ENCODE peak calls at places on chromosomes 13 and 19, in six cellular contexts. G is K562, O is GM12878, C is HepG2, B is A549, U is upper lobe of left lung. S is an unnamed sample. For H3K4me1, the result is how much of the 10 kb centered on the place peaks cover.

GRCh38 chr19:4511300-4512054 is 6.8 kb downstream of the PLIN4 start:
- ATAC-seq in G (no peak), O (no peak), C (no peak), U (no peak), B (peak), S (no peak)

GRCh38 chr13:98773921-98774320 is 21.4 kb upstream of the SLC15A1 start:
- ATAC-seq in O (no peak), C (no peak), U (no peak), G (no peak), B (no peak), S (no peak)

GRCh38 chr13:83450586-83450985 is 431.7 kb downstream of the SLITRK1 start:
- ATAC-seq in G (no peak), C (no peak), B (peak), U (no peak), O (no peak), S (no peak)

GRCh38 chr13:23673354-23673753 is 103.1 kb downstream of the TNFRSF19 start:
- ATAC-seq in C (no peak), O (no peak), B (no peak), G (no peak), U (peak), S (no peak)

GRCh38 chr19:10565028-10565566 is 713 bp downstream of the KRI1 start:
- ATAC-seq in U (peak), G (peak), B (peak), O (peak), C (no peak), S (no peak)

GRCh38 chr19:17255150-17255621 is 9.4 kb downstream of the USHBP1 start:
- ATAC-seq in C (peak), G (no peak), O (no peak), B (no peak), U (peak), S (no peak)

GRCh38 chr13:78631077-78631476 is 27.7 kb upstream of the POU4F1 start:
- ATAC-seq in B (no peak), C (no peak), G (no peak), O (no peak), U (no peak), S (no peak)

GRCh38 chr19:55487884-55488687 is at the start of gene SSC5D:
- ATAC-seq in B (no peak), G (no peak), O (no peak), C (no peak), U (peak), S (no peak)

GRCh38 chr19:42325308-42325895 is at the start of gene MEGF8:
- ATAC-seq in B (peak), O (peak), G (peak), C (peak), U (peak), S (peak)

GRCh38 chr13:40664100-40665060 is 2.1 kb downstream of the FOXO1 start:
- ATAC-seq in B (peak), G (peak), C (peak), O (peak), U (peak), S (peak)

GRCh38 chr13:86974995-86975328 is 696.2 kb upstream of the SLITRK5 start:
- ATAC-seq in G (no peak), B (no peak), O (no peak), U (no peak), C (peak), S (no peak)

GRCh38 chr19:54164369-54165068 is 5.0 kb upstream of the LENG1 start:
- ATAC-seq in G (peak), B (peak), O (no peak), U (no peak), C (no peak), S (no peak)

GRCh38 chr13:73224708-73225107 is 165.9 kb downstream of the KLF5 start:
- ATAC-seq in U (no peak), O (no peak), B (no peak), G (no peak), C (no peak), S (no peak)

GRCh38 chr19:44782729-44783128 is 5.0 kb downstream of the CBLC start:
- ATAC-seq in C (peak), O (no peak), U (no peak), G (peak), B (peak), S (no peak)

GRCh38 chr13:24052547-24052981 is 108.0 kb upstream of the SPATA13 start:
- ATAC-seq in G (peak), B (peak), O (no peak), U (peak), C (peak), S (peak)

GRCh38 chr19:52335768-52336116 is 301 bp upstream of the ZNF610 start:
- ATAC-seq in B (no peak), C (peak), U (peak), O (peak), G (no peak), S (peak)

GRCh38 chr19:11267316-11268085 is 5.2 kb upstream of the DOCK6 start:
- ATAC-seq in U (no peak), G (no peak), B (no peak), C (peak), O (no peak), S (no peak)

GRCh38 chr19:47507924-47508553 is 6.8 kb downstream of the NAPA start:
- ATAC-seq in U (no peak), C (no peak), O (no peak), G (peak), B (peak), S (no peak)

GRCh38 chr13:44197791-44198770 is 175.5 kb upstream of the SERP2 start:
- ATAC-seq in G (no peak), U (no peak), B (no peak), O (peak), C (no peak), S (no peak)

GRCh38 chr13:46605089-46605488 is 52.1 kb downstream of the LRCH1 start:
- ATAC-seq in G (no peak), C (no peak), U (no peak), O (no peak), B (no peak), S (no peak)

GRCh38 chr19:42634409-42635232 is 39.9 kb upstream of the CEACAM8 start:
- ATAC-seq in C (peak), O (peak), U (no peak), G (peak), B (peak), S (no peak)

GRCh38 chr19:5666921-5667610 is 13.2 kb downstream of the MICOS13 start:
- ATAC-seq in G (no peak), U (no peak), B (no peak), O (no peak), C (no peak), S (no peak)

GRCh38 chr19:41886761-41887710 is 4.1 kb downstream of the ARHGEF1 start:
- ATAC-seq in B (no peak), C (no peak), O (peak), G (no peak), U (no peak), S (no peak)

GRCh38 chr13:97319088-97319487 is 97.0 kb downstream of the MBNL2 start:
- ATAC-seq in B (peak), U (peak), G (peak), C (no peak), O (no peak), S (peak)

GRCh38 chr19:38386300-38386967 is 1.4 kb downstream of the GGN start:
- ATAC-seq in B (no peak), U (no peak), G (no peak), O (no peak), C (no peak), S (no peak)

GRCh38 chr13:42807236-42807635 is 25.9 kb downstream of the FAM216B start:
- ATAC-seq in B (no peak), G (no peak), O (no peak), C (no peak), U (no peak), S (no peak)

GRCh38 chr13:57946361-57946760 is 314.8 kb downstream of the PCDH17 start:
- ATAC-seq in U (no peak), C (no peak), G (no peak), O (peak), B (no peak), S (no peak)

GRCh38 chr13:73598021-73598712 is 536.0 kb downstream of the KLF12 start:
- ATAC-seq in O (no peak), G (no peak), C (no peak), B (peak), U (no peak), S (no peak)

GRCh38 chr19:34403784-34404108 is 453 bp upstream of the PDCD2L start:
- ATAC-seq in B (no peak), O (no peak), U (no peak), G (peak), C (no peak), S (no peak)

GRCh38 chr19:47719047-47719885 is 6.0 kb downstream of the EHD2 start:
- ATAC-seq in B (peak), O (no peak), U (peak), G (no peak), C (peak), S (peak)

GRCh38 chr19:10625762-10626138 is 397 bp downstream of the SLC44A2 start:
- ATAC-seq in U (peak), C (peak), G (no peak), O (no peak), B (peak), S (no peak)

GRCh38 chr19:12237143-12237839 is 57.4 kb downstream of the ZNF44 start:
- ATAC-seq in U (no peak), O (no peak), C (no peak), B (no peak), G (no peak), S (no peak)

GRCh38 chr13:100887729-100888151 is 213.1 kb upstream of the TMTC4 start:
- ATAC-seq in C (no peak), U (peak), G (no peak), O (no peak), B (no peak), S (no peak)

GRCh38 chr19:45955905-45956608 is 17.6 kb downstream of the NOVA2 start:
- ATAC-seq in C (no peak), U (no peak), B (peak), O (no peak), G (no peak), S (peak)

GRCh38 chr13:41900918-41901317 is 60.0 kb downstream of the VWA8 start:
- ATAC-seq in O (no peak), C (peak), B (no peak), G (no peak), U (no peak), S (no peak)

GRCh38 chr13:105474983-105475382 is 1060.5 kb downstream of the EFNB2 start:
- ATAC-seq in B (no peak), O (no peak), C (no peak), G (no peak), U (no peak), S (no peak)

GRCh38 chr19:588093-588742 is 1.5 kb upstream of the HCN2 start:
- ATAC-seq in C (peak), O (peak), B (peak), U (no peak), G (peak), S (no peak)

GRCh38 chr13:113046066-113046882 is 59.3 kb upstream of the F7 start:
- ATAC-seq in O (no peak), B (no peak), C (no peak), G (no peak), U (no peak), S (no peak)
- H3K4me1 ChIP-seq in O (under half), B (under half), C (under half), G (under half), U (under half), S (under half)

DNA sequence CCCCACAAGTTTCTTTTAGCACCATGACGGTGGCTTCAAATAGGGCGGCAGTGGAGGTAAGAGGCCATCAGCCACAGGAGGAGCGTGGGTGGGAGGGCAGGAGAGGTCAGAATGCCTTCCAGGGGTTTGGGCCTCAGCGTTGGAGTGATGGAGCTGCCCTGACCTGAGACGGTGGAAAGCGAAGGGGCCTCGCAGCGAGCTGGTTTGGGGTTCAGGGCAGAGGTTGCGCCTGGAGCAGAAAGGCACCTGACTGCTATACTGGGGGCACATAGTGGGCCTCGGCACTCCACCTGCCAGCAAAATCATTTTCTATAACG is 382 bp upstream of the NAXD start:
- ATAC-seq in U (no peak), C (no peak), O (no peak), B (no peak), G (no peak), S (no peak)
- TF ChIP-seq EP300 in U (no peak), C (no peak), O (no peak), B (no peak), G (no peak), S (no peak)

GRCh38 chr19:3409346-3410064 is 43.1 kb downstream of the NFIC start:
- ATAC-seq in B (no peak), U (no peak), G (no peak), C (peak), O (no peak), S (peak)

GRCh38 chr19:3405261-3405653 is 38.9 kb downstream of the NFIC start:
- ATAC-seq in C (no peak), G (no peak), O (no peak), B (no peak), U (no peak), S (no peak)

GRCh38 chr19:3408996-3409345 is 42.6 kb downstream of the NFIC start:
- ATAC-seq in O (no peak), B (no peak), C (no peak), G (no peak), U (no peak), S (no peak)

GRCh38 chr19:3406571-3407111 is 40.3 kb downstream of the NFIC start:
- ATAC-seq in C (no peak), O (no peak), G (no peak), B (no peak), U (no peak), S (no peak)

DNA sequence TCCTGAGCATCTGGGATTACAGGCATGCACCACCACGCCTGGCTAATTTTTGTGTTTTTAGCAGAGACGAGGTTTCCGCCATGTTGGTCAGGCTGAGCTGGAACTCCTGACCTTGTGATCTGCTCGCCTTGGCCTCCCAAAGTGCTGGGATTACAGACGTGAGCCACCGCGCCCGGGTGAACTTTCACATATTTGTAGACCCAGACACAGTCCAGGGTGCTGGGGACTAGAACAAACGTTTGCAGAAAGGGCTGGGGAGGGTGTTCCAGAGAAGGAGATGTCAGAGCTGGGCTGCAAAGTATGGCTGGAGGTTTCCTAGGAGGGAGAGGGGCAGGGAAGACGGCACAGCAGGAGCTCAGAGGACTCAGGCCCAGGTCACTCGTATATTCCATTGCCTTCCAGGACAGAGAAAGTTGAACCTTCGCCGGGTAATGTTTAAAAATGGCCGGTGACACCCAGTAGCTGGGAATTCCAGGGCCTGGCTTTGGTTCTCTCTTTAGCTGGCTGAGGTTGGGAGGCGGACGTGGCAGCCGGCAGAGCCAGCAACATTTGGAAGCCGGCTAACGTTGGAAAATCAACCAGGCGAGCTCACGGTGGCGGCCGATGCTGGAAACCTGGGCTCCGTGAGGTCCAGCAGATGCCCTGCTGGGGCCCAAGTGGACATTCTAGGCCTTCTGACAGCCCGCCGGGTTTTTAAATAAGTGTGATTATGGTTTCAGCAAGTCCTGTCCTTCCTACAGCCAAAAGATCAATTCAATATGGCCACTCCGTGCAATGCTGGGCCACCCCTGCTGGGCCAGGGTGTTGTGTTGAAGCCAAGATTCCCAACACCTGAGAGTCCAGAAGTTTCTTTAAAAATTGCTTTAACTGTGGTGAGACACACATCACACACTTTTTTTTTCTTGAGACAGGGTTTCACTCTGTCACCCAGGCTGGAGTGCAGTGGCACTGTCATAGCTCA is 41.5 kb downstream of the NFIC start:
- ATAC-seq in B (no peak), U (no peak), C (peak), O (no peak), G (no peak), S (no peak)
- H3K4me1 ChIP-seq in B (under half), U (under half), C (half or more), O (under half), G (under half), S (under half)

DNA sequence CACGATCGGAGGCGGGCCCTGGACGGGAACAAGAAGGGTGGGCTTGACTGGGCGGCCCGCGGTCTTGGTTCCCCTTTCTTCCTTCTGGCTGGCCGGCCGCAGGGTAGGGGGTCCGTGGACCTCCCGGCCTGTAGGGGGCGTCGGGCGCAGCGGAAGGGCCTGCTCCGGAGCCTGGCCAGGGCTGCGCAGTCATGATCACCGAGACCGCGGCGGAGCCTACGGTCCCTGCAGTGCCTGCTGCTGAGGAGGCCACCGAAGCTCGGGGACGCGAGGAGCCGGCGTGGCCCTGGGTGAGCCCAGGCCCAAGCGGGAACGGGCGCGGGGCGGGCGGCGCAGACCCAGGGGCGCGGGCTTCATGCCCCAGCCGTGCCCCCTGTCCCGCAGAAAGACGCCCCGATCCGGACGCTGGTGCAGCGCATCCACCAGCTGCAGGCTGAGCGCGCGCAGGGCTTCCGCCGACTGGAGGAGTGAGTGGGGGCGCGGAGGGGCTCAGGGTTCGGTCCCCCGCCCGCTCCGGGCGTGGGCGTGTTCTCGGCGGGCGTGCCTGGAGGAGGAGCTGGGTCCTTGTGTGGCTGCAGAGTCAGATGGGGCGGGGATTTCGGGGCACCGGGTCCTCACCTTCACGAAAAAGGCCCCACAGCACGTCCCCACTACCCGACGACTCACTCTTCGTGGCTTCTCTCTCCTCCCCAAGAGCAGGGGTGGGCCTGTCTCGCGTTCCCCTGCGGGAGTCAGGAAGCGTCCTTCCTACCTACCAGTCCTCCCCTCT is at the start of gene REX1BD:
- ATAC-seq in G (peak), U (peak), C (peak), O (peak), B (peak), S (peak)
- TF ChIP-seq EP300 in G (peak), U (no peak), C (no peak), O (no peak), B (no peak), S (no peak)

S was measured in gastroesophageal sphincter.